ENCODE peak calls at places on chromosomes 11 and 22, in four cellular contexts. E is mesenchymal stem cell, T is DND-41, M is A549. U is an unnamed sample.

GRCh38 chr11:55701429-55701828 is 39.4 kb downstream of the OR4C6 start:
- DNase-seq in E (no peak), T (no peak), M (no peak), U (no peak)

GRCh38 chr11:83687787-83688186 is 401.6 kb upstream of the CCDC90B start:
- DNase-seq in E (no peak), T (no peak), M (no peak), U (no peak)

GRCh38 chr11:69419662-69420061 is 61.8 kb upstream of the LINC01488 start:
- DNase-seq in E (no peak), T (no peak), M (no peak), U (no peak)

GRCh38 chr11:4065601-4066377 is 28.8 kb upstream of the RRM1 start:
- DNase-seq in E (no peak), T (no peak), M (no peak), U (no peak)

GRCh38 chr22:38462960-38463784 is 4.7 kb upstream of the KDELR3 start:
- DNase-seq in E (peak), T (no peak), M (no peak), U (peak)

GRCh38 chr11:48033918-48034341 is 53.6 kb downstream of the PTPRJ start:
- DNase-seq in E (no peak), T (no peak), M (no peak), U (no peak)

GRCh38 chr11:8544807-8545206 is 49.2 kb downstream of the STK33 start:
- DNase-seq in E (no peak), T (no peak), M (no peak), U (no peak)

GRCh38 chr22:31230871-31231621 is 18.9 kb downstream of the LIMK2 start:
- DNase-seq in E (peak), T (peak), M (no peak), U (peak)

GRCh38 chr22:18970948-18971315 is 34.8 kb upstream of the PRODH start:
- DNase-seq in E (no peak), T (no peak), M (no peak), U (no peak)

GRCh38 chr11:33724644-33725035 is 11.6 kb downstream of the CD59 start:
- DNase-seq in E (no peak), T (no peak), M (no peak), U (no peak)

GRCh38 chr11:45872513-45873356 is 12.7 kb upstream of the MAPK8IP1 start:
- DNase-seq in E (peak), T (peak), M (peak), U (peak)

GRCh38 chr22:26481694-26482093 is 1.9 kb downstream of the HPS4 start:
- DNase-seq in E (no peak), T (no peak), M (no peak), U (peak)

GRCh38 chr11:45995342-45995734 is 72.9 kb downstream of the LARGE2 start:
- DNase-seq in E (no peak), T (no peak), M (no peak), U (no peak)

GRCh38 chr11:2796508-2797180 is 88.9 kb downstream of the CDKN1C start:
- DNase-seq in E (no peak), T (no peak), M (no peak), U (no peak)

GRCh38 chr22:38257650-38258246 is 15.1 kb downstream of the TMEM184B start:
- DNase-seq in E (no peak), T (no peak), M (no peak), U (peak)

GRCh38 chr11:96246718-96247540 is 96.1 kb downstream of the MAML2 start:
- DNase-seq in E (peak), T (no peak), M (no peak), U (no peak)

GRCh38 chr11:118102721-118103261 is 16.0 kb upstream of the SMIM35 start:
- DNase-seq in E (no peak), T (no peak), M (no peak), U (no peak)

GRCh38 chr22:19713650-19714319 is 518 bp upstream of the SEPTIN5 start:
- DNase-seq in E (no peak), T (no peak), M (no peak), U (no peak)

GRCh38 chr11:18203723-18204122 is 31.1 kb downstream of the MRGPRX4 start:
- DNase-seq in E (peak), T (no peak), M (peak), U (no peak)

GRCh38 chr11:134118016-134118415 is 49.1 kb downstream of the JAM3 start:
- DNase-seq in E (no peak), T (no peak), M (no peak), U (no peak)

GRCh38 chr22:46812034-46812605 is 49.7 kb downstream of the TBC1D22A start:
- DNase-seq in E (no peak), T (no peak), M (no peak), U (no peak)

DNA sequence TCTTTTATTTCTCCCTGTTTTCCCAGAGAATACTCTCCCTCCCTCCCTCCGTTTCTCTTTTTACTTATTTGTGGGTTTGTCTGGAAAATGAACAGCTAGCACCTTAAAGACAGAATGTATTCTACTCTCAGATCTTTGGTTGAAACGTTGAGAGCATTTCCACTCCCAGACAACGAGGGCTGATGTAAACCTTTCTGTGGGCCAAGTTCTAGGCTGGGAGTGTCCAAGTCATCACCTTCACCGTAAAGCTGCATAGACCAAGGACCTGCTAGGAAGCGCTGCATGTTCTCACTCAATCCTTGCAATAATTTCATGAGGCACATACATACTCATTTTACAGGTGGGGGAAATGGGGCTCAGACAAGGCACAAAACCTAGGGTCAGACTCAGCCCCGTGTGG is 32.4 kb downstream of the MYH9 start:
- DNase-seq in E (no peak), T (no peak), M (no peak), U (no peak)
- H3K4me2 ChIP-seq in E (no peak), T (no peak), M (peak), U (peak)

DNA sequence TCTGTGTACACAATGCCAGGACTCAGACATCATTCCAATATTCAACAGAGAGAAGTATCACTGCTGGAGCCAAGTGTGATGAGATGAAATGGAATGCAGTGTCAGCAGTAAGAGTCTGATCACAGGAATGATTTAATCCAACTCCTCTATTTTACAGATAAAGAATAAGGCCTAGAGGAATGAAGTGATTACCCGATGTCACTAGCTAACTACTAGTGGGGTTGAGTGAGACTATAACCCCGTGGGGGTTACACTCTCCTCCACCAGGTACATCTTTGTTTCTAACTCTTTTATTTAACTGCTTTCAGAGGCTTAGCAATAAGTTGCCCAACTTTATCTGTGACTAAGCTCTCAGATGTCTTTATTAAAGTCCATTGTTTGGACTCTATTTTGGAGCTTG is 94.2 kb upstream of the FAT3 start:
- DNase-seq in E (no peak), T (no peak), M (no peak), U (no peak)
- H3K4me2 ChIP-seq in E (no peak), T (no peak), M (peak), U (no peak)

GRCh38 chr11:19524171-19524671 is 188.4 kb upstream of the NAV2 start:
- DNase-seq in E (peak), T (no peak), M (no peak), U (no peak)

GRCh38 chr11:19520681-19521080 is 192.0 kb upstream of the NAV2 start:
- DNase-seq in E (no peak), T (no peak), M (no peak), U (no peak)

GRCh38 chr11:19525714-19526113 is 186.9 kb upstream of the NAV2 start:
- DNase-seq in E (no peak), T (no peak), M (no peak), U (no peak)

GRCh38 chr11:19526119-19526518 is 186.5 kb upstream of the NAV2 start:
- DNase-seq in E (peak), T (no peak), M (no peak), U (no peak)

GRCh38 chr11:19525276-19525675 is 187.4 kb upstream of the NAV2 start:
- DNase-seq in E (no peak), T (no peak), M (no peak), U (no peak)
- H3K4me2 ChIP-seq in E (no peak), T (no peak), M (no peak), U (no peak)

GRCh38 chr22:25437414-25438160 is 126.9 kb upstream of the GRK3 start:
- DNase-seq in E (no peak), T (no peak), M (no peak), U (no peak)
- H3K4me2 ChIP-seq in E (no peak), T (no peak), M (no peak), U (no peak)

DNA sequence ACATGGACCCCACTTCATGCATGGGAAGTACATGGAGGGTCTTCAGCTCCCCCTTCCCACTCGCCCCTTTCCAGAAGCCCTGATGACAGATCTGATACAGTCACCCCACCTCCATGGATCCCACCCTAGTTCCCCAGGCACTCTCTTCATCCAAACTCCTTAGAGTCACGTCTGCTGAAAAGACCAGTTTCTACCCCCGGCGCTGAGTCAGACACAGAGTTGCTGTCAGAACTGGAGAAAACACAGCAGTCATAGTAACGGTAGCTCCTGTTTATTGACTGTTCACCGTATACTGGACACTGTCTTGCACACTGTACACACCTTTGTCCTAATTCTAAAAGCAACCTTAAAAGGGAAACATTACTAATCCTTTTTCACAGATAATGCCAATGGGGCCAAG is 29.1 kb downstream of the DRD2 start:
- DNase-seq in E (peak), T (no peak), M (no peak), U (no peak)
- H3K4me2 ChIP-seq in E (no peak), T (no peak), M (no peak), U (no peak)

GRCh38 chr22:33054276-33054675 is 3.9 kb downstream of the SYN3 start:
- DNase-seq in E (no peak), T (no peak), M (no peak), U (peak)
- H3K4me2 ChIP-seq in E (no peak), T (no peak), M (no peak), U (peak)

DNA sequence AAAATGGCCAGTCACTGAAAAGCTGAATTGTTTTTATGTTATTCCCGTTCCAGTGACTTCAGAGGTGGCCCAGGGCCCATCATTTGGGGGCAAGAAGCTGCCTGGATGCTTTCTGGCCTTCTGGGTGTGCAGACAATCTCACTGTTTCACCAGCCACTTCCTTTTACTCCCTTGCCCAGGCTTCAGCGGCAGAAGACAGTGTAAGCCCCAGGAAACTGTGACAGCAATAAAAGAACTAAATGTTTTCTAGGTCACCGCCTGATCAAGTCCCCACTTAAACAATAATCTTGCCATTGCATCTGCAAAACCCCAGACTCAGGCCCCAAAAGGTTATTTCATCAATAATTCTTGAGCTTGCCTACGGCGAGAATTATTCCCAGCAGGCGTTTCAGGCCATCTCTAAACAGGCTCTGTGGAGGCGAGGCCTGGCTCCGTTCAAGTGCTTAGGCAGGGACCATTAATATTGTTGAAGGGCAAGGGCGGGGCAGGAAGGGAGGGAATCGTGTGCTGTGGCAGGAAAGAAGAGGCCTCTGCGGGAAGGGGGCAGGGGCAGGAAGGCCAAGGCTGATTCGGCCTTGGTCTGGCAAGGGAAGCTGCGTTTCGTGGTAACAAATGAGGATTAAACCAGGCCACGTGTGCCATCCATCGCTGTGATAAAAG is 252.3 kb downstream of the KIRREL3 start:
- DNase-seq in E (no peak), T (no peak), M (no peak), U (no peak)
- H3K4me2 ChIP-seq in E (no peak), T (no peak), M (no peak), U (no peak)

GRCh38 chr22:22960307-22960706 is 72.7 kb downstream of the IGLL5 start:
- DNase-seq in E (no peak), T (no peak), M (no peak), U (no peak)

GRCh38 chr22:22961574-22961973 is 74.0 kb downstream of the IGLL5 start:
- DNase-seq in E (no peak), T (no peak), M (no peak), U (no peak)

GRCh38 chr22:22957090-22957489 is 69.5 kb downstream of the IGLL5 start:
- DNase-seq in E (no peak), T (no peak), M (no peak), U (no peak)

GRCh38 chr22:22958621-22959020 is 71.0 kb downstream of the IGLL5 start:
- DNase-seq in E (no peak), T (no peak), M (no peak), U (no peak)

DNA sequence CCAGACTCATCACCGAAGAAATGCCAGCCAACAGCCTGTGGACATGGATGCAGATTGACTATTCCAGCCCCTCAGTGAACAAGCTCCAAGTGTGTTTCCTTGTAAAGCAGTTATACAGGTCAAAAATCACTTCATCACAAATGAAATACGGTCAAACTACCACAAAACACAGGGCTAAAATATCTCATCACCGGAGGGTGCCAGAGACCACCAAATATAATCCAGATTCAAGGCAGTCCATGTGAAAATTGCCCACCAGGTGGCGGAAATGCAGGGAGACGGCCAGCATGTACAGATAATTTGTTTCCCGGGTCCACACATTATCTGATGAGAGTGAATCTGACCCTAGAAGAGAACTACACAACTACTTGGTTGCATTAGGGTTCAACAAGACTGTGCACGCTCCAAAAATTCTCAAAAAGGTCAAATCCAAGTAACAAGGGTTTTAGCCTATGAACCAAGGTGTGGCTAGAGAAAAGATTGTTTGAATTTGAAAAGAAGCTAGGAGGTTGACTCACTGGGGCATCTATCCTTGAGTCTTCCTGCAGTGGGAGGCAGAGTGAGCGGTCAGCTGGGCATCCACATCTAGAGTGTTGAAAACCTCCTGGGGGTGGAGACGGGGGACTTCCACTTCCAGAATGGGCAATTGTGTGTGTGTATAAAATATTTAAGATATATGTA is 71.7 kb downstream of the IGLL5 start:
- DNase-seq in E (peak), T (peak), M (peak), U (peak)
- H3K4me2 ChIP-seq in E (no peak), T (no peak), M (no peak), U (no peak)

DNA sequence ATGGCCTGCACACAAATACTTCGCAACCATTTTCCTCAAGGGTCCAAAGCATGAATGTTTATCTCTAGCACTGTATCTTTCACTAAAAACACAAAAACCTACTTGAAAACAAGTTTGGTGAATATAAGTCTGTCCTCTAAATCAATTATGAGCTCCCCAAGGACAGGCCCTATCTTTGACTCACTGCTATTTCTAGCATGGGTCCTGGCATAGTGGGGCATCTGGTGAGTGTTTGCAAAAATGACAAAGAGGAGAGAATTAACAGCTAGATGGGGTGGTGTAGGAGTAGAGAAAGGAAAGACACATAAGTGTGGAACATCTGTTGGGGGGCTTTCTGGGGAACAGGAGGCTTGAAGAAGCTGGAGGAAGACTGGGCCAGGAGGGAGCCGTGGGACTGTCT is 74.0 kb upstream of the PHOX2A start:
- DNase-seq in E (no peak), T (no peak), M (no peak), U (no peak)
- H3K4me2 ChIP-seq in E (no peak), T (no peak), M (no peak), U (no peak)